ENCODE peak calls at places on chromosomes 6 and 20, in five cellular contexts. R, I, H, F and J are unnamed samples.

GRCh38 chr6:139313229-139313628 is 21.4 kb upstream of the TXLNB start:
- DNase-seq in R (no peak), I (no peak), H (no peak), F (no peak), J (no peak)

GRCh38 chr6:133129556-133129955 is 111.6 kb upstream of the EYA4 start:
- DNase-seq in R (no peak), I (no peak), H (no peak), F (no peak), J (no peak)

GRCh38 chr6:75762063-75762462 is 13.0 kb downstream of the MYO6 start:
- DNase-seq in R (no peak), I (no peak), H (no peak), F (no peak), J (no peak)

GRCh38 chr6:16136536-16137450 is 7.9 kb downstream of the MYLIP start:
- DNase-seq in R (no peak), I (peak), H (no peak), F (peak), J (peak)

GRCh38 chr6:99822741-99823512 is 171.1 kb downstream of the MCHR2 start:
- DNase-seq in R (no peak), I (peak), H (no peak), F (no peak), J (no peak)

GRCh38 chr6:33276864-33277662 is at the start of gene B3GALT4:
- DNase-seq in R (peak), I (peak), H (peak), F (peak), J (peak)

GRCh38 chr6:133817460-133818047 is 71.4 kb upstream of the TCF21 start:
- DNase-seq in R (no peak), I (no peak), H (no peak), F (no peak), J (no peak)

GRCh38 chr20:5195655-5196054 is 68.8 kb downstream of the CDS2 start:
- DNase-seq in R (no peak), I (no peak), H (no peak), F (no peak), J (no peak)

GRCh38 chr6:33604941-33605854 is 15.9 kb upstream of the ITPR3 start:
- DNase-seq in R (no peak), I (no peak), H (no peak), F (no peak), J (no peak)

GRCh38 chr6:44072959-44073611 is 54.2 kb downstream of the MRPL14 start:
- DNase-seq in R (peak), I (peak), H (no peak), F (peak), J (peak)

GRCh38 chr6:3731700-3732099 is 19.8 kb downstream of the PXDC1 start:
- DNase-seq in R (no peak), I (no peak), H (no peak), F (no peak), J (no peak)

GRCh38 chr6:68094070-68094469 is 541.0 kb upstream of the ADGRB3 start:
- DNase-seq in R (no peak), I (no peak), H (no peak), F (no peak), J (no peak)

GRCh38 chr6:129338683-129339082 is 371.3 kb downstream of the ARHGAP18 start:
- DNase-seq in R (no peak), I (no peak), H (no peak), F (no peak), J (no peak)

GRCh38 chr20:10536531-10536930 is 101.4 kb downstream of the SLX4IP start:
- DNase-seq in R (no peak), I (peak), H (no peak), F (no peak), J (peak)

GRCh38 chr6:160265869-160266476 is 7.4 kb upstream of the SLC22A2 start:
- DNase-seq in R (no peak), I (no peak), H (no peak), F (no peak), J (no peak)

GRCh38 chr20:38291582-38291918 is 12.4 kb upstream of the BPI start:
- DNase-seq in R (no peak), I (no peak), H (no peak), F (no peak), J (no peak)
- TF ChIP-seq CTCF in R (no peak), I (no peak), H (no peak), F (no peak), J (no peak)

GRCh38 chr20:38001173-38001875 is 31.9 kb downstream of the TTI1 start:
- DNase-seq in R (no peak), I (peak), H (no peak), F (no peak), J (no peak)
- H3K4me3 ChIP-seq in R (no peak), I (no peak), H (no peak), F (no peak), J (no peak)

DNA sequence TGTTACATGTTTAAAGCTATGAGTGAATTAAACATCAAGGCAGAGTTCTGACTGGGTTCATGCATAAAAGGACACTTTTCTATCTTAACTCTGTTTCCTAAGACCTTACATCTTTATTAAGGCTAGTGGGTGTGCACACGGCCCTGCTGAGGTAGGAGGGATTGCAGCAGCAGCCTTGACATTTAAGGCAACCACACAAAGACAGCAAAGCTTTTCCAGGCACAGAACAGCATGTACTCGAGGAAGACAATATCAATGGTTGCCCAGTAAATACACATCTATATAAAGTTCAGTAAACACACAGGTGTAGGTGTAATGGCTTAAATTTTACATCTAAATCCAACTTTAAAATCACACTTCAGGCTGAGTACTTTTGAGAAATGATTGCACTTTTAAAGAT is 79.8 kb upstream of the LOC128125822 start:
- DNase-seq in R (no peak), I (no peak), H (no peak), F (no peak), J (no peak)
- TF ChIP-seq CTCF in R (no peak), I (no peak), H (no peak), F (no peak), J (no peak)

DNA sequence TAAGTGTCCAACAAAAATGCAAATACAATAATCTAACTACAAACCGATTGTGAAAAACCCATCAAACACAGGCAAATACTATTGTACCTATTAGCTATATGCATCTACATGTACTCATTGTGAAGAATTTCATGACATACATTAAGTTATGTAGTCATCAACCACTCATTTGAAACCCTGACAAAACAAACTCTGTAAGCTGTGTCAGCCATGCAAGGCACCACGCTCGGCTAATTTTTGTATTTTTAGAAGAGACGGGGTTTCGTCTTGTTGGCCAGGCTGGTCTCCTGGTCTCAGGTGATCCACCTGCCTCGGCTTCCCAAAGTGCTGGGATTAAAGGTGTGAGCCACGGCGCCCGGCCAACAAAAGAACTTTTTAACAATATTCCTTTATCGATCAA is 4.1 kb downstream of the CDK19 start:
- DNase-seq in R (no peak), I (no peak), H (no peak), F (no peak), J (no peak)
- H3K4me3 ChIP-seq in R (no peak), I (no peak), H (no peak), F (no peak), J (no peak)

DNA sequence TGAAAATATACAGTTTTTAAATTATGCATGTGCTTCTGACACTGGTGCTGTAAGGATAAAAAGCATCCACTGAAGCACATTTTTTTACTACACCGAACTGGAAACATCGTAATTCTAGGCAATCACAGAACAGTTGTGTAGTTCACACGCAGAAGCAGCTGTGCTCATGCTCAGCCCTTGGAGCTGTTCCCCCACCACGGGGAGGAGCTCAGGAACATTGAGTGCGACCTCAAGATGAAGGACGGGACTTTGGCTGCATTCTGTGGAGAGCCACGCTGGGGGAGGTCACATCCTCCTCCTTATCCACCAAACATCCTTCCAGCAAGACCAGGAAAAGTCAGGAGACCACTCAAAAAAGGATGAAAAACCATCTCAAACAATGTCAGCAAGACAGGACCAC is 466.2 kb upstream of the CDH4 start:
- DNase-seq in R (no peak), I (no peak), H (no peak), F (no peak), J (peak)
- TF ChIP-seq CTCF in R (no peak), I (no peak), H (no peak), F (no peak), J (no peak)

GRCh38 chr6:31353508-31353907 is 3.5 kb downstream of the HLA-B start:
- DNase-seq in R (no peak), I (no peak), H (no peak), F (no peak), J (no peak)
- H3K4me3 ChIP-seq in R (no peak), I (no peak), H (no peak), F (no peak), J (no peak)

DNA sequence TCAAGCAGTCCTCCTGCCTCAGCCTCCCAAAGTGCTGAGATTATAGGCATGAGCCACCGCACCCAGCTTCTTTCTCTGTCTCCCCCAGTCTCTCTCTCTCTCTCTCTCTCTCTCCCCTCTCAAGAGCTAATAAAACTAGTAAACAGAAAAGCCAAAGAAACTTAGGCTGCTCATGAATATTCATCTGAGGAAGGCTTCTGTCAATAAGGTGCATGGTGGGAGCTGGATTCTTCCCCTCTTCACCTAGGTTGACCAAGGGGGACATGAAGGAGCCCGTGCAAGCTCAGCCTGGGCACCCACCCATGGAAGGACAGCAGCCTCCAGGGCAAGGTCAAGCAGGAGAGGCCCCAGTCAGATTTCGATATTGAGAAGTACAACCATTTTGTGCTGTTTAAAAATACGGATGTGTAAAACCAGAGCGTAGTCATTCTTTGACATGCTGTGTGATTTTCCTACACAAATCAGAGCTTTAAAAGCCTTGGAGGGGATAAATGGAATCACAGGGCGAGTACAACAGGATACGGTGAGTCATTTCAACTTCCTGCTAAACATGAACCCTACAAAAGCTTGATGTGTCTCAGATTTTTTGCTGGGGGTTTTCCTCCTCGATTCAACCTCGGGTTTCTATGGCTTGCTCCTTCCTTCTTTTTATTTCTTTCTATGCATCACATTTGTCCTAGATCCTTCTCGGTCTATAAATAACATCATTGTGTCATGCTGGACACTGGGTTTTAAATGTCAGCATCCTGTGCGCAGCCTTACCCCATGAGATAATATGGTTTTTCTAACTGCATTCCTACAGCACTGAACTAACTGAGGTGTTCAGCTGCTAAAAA is 368.9 kb upstream of the JARID2 start:
- DNase-seq in R (no peak), I (peak), H (peak), F (no peak), J (no peak)
- TF ChIP-seq CTCF in R (no peak), I (no peak), H (no peak), F (no peak), J (no peak)